ENCODE peak calls at places on chromosomes 7 and 10, in ten cellular contexts. O is tibial artery, G is cardiac muscle cell, R is adrenal gland, D is left lung, S is psoas muscle, B is fibroblast of lung, M is body of pancreas, C is gastrocnemius medialis, Y is lower lobe of right lung. Z is an unnamed sample.
A peak's percentile ranks its signal among the peaks of the same experiment; 100 is the strongest.

GRCh38 chr7:47293884-47294568 is 287.9 kb downstream of the TNS3 start:
- DNase-seq in C (no peak), Y (no peak), O (peak; percentile 49), S (peak; percentile 77), B (no peak), G (no peak), R (peak; percentile 23), D (no peak), M (peak; percentile 39), Z (no peak)

GRCh38 chr7:124698964-124699363 is 66.6 kb downstream of the GPR37 start:
- DNase-seq in O (no peak), C (no peak), R (no peak), Y (no peak), G (peak; percentile 13), B (no peak), D (no peak), M (no peak), S (no peak), Z (no peak)

GRCh38 chr10:124524991-124525653 is 63.5 kb downstream of the LHPP start:
- DNase-seq in O (no peak), D (no peak), R (peak; percentile 79), B (no peak), M (no peak), G (peak; percentile 29), S (peak; percentile 92), Y (peak; percentile 64), C (peak; percentile 82), Z (no peak)

GRCh38 chr10:48231699-48232315 is 42.7 kb downstream of the FRMPD2 start:
- DNase-seq in B (no peak), M (no peak), Y (no peak), R (no peak), O (no peak), C (no peak), S (no peak), D (no peak), G (no peak), Z (peak; percentile 58)

GRCh38 chr7:123271231-123271630 is 71.5 kb upstream of the SLC13A1 start:
- DNase-seq in B (peak; percentile 29), G (no peak), D (no peak), M (no peak), Y (no peak), R (no peak), O (no peak), S (no peak), C (no peak), Z (no peak)

GRCh38 chr10:26879744-26880143 is 19.0 kb upstream of the ABI1 start:
- DNase-seq in M (peak; percentile 71), B (no peak), R (no peak), S (no peak), G (peak; percentile 16), Y (peak; percentile 81), D (peak; percentile 88), C (no peak), O (no peak), Z (no peak)

GRCh38 chr7:36192050-36192824 is 39.2 kb downstream of the EEPD1 start:
- DNase-seq in R (no peak), M (no peak), D (peak; percentile 60), G (no peak), C (no peak), Y (no peak), O (peak; percentile 42), S (no peak), B (peak; percentile 84), Z (no peak)

GRCh38 chr7:56291-56913 is 136.0 kb upstream of the FAM20C start:
- DNase-seq in R (no peak), C (no peak), S (no peak), O (no peak), B (no peak), Y (peak; percentile 50), M (peak; percentile 21), G (no peak), D (no peak), Z (no peak)

GRCh38 chr10:14438576-14438975 is 107.9 kb upstream of the FRMD4A start:
- DNase-seq in C (no peak), S (no peak), G (no peak), M (no peak), Y (no peak), R (no peak), B (no peak), D (no peak), O (no peak), Z (no peak)

GRCh38 chr7:5351508-5352265 is 68.9 kb downstream of the SLC29A4 start:
- DNase-seq in C (no peak), M (no peak), B (no peak), G (no peak), Y (no peak), S (no peak), O (no peak), R (no peak), D (no peak), Z (no peak)

GRCh38 chr7:134845461-134845860 is 66.0 kb downstream of the CALD1 start:
- DNase-seq in O (no peak), Y (no peak), S (no peak), M (no peak), B (no peak), C (no peak), G (no peak), D (no peak), R (no peak), Z (no peak)

DNA sequence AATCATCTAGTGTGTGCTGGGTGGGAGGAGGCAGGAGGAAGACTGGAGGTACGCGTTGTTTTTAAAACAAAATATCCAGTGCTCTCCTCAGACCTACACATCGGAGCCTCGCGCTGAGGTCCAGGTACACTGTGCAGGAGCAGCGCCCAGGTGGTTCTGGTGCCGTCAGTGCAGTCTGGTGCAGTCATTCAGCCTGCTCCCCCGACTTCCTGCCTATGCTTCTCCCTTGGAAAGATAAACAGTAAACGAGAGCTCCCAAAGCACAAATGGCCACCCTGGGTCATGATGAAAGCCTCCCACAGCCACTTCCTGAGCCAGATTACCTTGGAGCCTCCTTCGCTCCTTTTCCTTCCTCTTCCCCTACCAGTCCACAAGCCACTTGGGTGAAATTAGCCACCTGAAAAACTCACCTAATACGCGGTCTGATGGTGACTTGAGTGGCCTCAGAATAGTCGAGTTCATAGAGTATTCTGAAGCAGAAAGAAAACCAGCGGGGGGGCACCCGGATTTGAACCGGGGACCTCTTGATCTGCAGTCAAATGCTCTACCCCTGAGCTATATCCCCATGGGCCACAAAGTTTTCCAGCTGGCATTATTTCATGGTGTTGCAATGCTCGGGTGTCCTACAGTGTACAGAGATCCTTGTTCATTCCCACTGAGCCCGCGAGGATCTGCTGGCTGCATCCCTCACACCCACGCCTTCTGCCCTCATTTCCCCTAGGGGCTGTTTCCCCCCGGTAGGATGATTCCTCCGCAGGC is 82.5 kb downstream of the ZNF467 start:
- DNase-seq in S (peak; percentile 70), C (no peak), M (no peak), G (peak; percentile 18), D (no peak), B (peak; percentile 70), O (no peak), Y (no peak), R (peak; percentile 67), Z (no peak)
- H3K4me3 ChIP-seq in S (no peak overlapping the region), C (no peak overlapping the region), M (no peak overlapping the region), G (no peak overlapping the region), D (no peak overlapping the region), B (no peak overlapping the region), O (no peak overlapping the region), Y (no peak overlapping the region), R (no peak overlapping the region), Z (no peak overlapping the region)

DNA sequence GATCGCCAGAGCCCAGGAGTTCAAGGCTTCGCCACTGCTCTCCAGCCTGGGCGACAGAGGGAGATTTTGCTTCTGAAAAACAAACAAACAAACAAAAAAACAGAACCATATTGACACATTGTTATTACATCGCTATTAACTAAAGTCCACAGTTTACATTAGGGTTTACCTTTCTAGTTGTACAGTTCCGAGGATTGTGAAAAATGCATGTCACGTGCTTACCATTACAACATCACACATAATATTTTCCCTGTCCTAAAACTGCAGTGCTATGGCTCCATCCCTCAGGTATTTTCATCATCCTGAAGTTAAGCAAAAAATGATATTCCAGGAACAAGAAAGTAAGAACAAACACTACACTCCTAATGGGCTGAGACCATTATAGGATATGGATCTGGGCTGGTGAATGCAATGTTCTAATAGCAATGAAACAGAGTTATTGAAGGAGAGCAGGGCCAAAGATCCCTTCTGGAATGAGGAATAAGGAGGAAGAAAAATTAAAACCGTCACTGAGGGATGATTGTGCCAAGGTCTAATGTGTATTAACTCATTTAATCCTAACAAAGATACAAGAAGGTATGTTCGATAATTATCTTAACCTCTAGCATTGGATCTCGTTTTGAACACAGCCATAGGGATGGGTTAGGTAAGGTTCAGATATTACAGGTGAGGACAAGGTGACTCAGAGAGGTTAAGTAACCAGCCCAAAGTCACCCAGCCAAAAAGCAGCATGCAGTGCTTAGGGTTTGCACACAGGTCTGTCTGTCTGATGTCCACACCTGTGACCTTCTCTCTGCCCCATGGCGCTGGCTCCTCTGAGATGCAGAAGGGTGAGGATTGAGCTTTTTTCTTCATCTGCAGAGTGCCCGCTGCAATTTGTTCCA is 14.0 kb upstream of the CUX1 start:
- DNase-seq in O (no peak), S (no peak), D (no peak), R (no peak), M (no peak), G (no peak), B (no peak), Y (no peak), C (no peak), Z (no peak)
- H3K27me3 ChIP-seq in O (peaks cover 38% of the 10 kb centered on the region), S (peaks cover 29% of the 10 kb centered on the region), D (peaks cover 4% of the 10 kb centered on the region), R (peaks cover 27% of the 10 kb centered on the region), M (no peaks in the 10 kb centered on the region), G (peaks cover 37% of the 10 kb centered on the region), B (peaks cover 26% of the 10 kb centered on the region), Y (peaks cover 19% of the 10 kb centered on the region), C (peaks cover 30% of the 10 kb centered on the region), Z (no peaks in the 10 kb centered on the region)

DNA sequence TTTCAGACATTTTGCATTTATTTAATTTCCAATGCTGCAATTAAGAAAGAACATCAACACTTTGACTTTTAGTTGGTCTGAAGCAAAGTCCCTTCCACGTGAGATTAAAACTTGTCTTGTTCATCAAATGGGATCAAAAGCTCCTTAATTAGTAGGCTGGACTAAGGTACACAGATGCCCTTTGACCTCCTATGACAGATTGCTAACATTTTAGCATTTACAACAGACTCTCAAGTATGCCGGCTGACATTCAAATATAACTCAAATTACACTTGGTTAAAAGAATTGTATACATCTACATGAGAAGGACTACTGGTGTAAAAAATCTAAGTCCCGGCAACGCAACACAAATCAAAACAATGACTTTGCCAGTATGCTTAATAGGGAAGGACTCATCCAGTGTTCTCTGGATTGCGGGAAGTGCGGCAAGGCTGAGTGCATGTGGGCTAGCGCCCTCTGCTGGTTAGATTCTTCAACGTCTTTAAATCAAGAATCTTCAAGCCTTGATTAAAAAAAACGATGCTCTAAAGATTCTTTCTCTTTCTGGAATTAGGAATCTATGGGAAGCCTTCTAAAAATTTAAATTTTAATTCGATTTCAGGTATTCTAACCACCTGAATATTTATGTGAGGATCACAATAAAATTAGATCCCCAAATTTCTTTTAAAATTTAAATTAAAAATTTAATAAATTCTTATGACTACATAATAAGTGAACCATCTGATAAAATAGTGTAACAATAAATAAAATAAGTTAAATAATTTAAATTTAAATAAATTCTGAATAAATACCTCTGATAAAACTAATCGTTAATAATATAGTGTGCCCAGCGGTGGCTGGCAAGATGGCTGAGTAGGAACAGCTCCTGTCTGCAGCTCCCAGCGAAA is 444.7 kb downstream of the DGKB start:
- DNase-seq in O (peak; percentile 54), C (peak; percentile 17), R (peak; percentile 84), B (peak; percentile 72), D (peak; percentile 48), M (peak; percentile 75), G (peak; percentile 92), Y (peak; percentile 57), S (peak; percentile 65), Z (no peak)
- H3K4me3 ChIP-seq in O (no peak overlapping the region), C (no peak overlapping the region), R (no peak overlapping the region), B (no peak overlapping the region), D (no peak overlapping the region), M (no peak overlapping the region), G (no peak overlapping the region), Y (no peak overlapping the region), S (no peak overlapping the region), Z (no peak overlapping the region)

GRCh38 chr7:137964824-137965545 is 36.9 kb downstream of the CREB3L2 start:
- DNase-seq in O (no peak), C (no peak), G (no peak), D (no peak), S (no peak), Y (no peak), R (no peak), M (no peak), B (no peak), Z (no peak)
- H3K27me3 ChIP-seq in O (no peaks in the 10 kb centered on the region), C (no peaks in the 10 kb centered on the region), G (no peaks in the 10 kb centered on the region), D (no peaks in the 10 kb centered on the region), S (no peaks in the 10 kb centered on the region), Y (no peaks in the 10 kb centered on the region), R (no peaks in the 10 kb centered on the region), M (no peaks in the 10 kb centered on the region), B (no peaks in the 10 kb centered on the region), Z (no peaks in the 10 kb centered on the region)

Z was measured in GM06990.